ENCODE peak calls at places on chromosomes 13 and 19, in five cellular contexts. B, Z, R, Q and O are unnamed samples.

GRCh38 chr13:86906458-86906857 is 764.7 kb upstream of the SLITRK5 start:
- DNase-seq in B (no peak), Z (no peak), R (peak), Q (no peak), O (no peak)

GRCh38 chr19:16013851-16014840 is 62.1 kb upstream of the TPM4 start:
- DNase-seq in B (no peak), Z (no peak), R (no peak), Q (no peak), O (no peak)

GRCh38 chr19:42052241-42052863 is 17.7 kb downstream of the GRIK5 start:
- DNase-seq in B (no peak), Z (peak), R (no peak), Q (no peak), O (no peak)

GRCh38 chr19:7789447-7789846 is 26.4 kb downstream of the CLEC4M start:
- DNase-seq in B (no peak), Z (peak), R (no peak), Q (peak), O (no peak)

GRCh38 chr19:7421941-7422744 is 66.7 kb downstream of the PEX11G start:
- DNase-seq in B (no peak), Z (no peak), R (no peak), Q (peak), O (no peak)

GRCh38 chr13:103097366-103097928 is 31.2 kb upstream of the SLC10A2 start:
- DNase-seq in B (no peak), Z (no peak), R (no peak), Q (no peak), O (no peak)

GRCh38 chr13:32905063-32905863 is 111.0 kb upstream of the KL start:
- DNase-seq in B (no peak), Z (no peak), R (peak), Q (no peak), O (peak)

GRCh38 chr19:11693505-11694499 is 44.9 kb downstream of the ZNF823 start:
- DNase-seq in B (no peak), Z (peak), R (peak), Q (peak), O (no peak)

GRCh38 chr13:111384441-111385181 is 64.2 kb downstream of the TEX29 start:
- DNase-seq in B (no peak), Z (no peak), R (no peak), Q (no peak), O (no peak)

GRCh38 chr13:112820318-112820717 is 130.5 kb downstream of the ATP11A start:
- DNase-seq in B (no peak), Z (no peak), R (no peak), Q (no peak), O (no peak)

GRCh38 chr19:18433039-18433691 is 4.8 kb downstream of the ISYNA1 start:
- DNase-seq in B (no peak), Z (peak), R (no peak), Q (peak), O (no peak)

GRCh38 chr13:25752957-25753540 is 298.8 kb downstream of the SHISA2 start:
- DNase-seq in B (no peak), Z (no peak), R (peak), Q (no peak), O (no peak)

GRCh38 chr13:40490086-40490723 is 176.2 kb downstream of the FOXO1 start:
- DNase-seq in B (no peak), Z (no peak), R (no peak), Q (no peak), O (no peak)

GRCh38 chr13:45396548-45397095 is 21.6 kb downstream of the SLC25A30 start:
- DNase-seq in B (no peak), Z (no peak), R (peak), Q (no peak), O (no peak)

GRCh38 chr13:22193070-22193469 is 522.2 kb downstream of the FGF9 start:
- DNase-seq in B (no peak), Z (no peak), R (no peak), Q (no peak), O (no peak)

DNA sequence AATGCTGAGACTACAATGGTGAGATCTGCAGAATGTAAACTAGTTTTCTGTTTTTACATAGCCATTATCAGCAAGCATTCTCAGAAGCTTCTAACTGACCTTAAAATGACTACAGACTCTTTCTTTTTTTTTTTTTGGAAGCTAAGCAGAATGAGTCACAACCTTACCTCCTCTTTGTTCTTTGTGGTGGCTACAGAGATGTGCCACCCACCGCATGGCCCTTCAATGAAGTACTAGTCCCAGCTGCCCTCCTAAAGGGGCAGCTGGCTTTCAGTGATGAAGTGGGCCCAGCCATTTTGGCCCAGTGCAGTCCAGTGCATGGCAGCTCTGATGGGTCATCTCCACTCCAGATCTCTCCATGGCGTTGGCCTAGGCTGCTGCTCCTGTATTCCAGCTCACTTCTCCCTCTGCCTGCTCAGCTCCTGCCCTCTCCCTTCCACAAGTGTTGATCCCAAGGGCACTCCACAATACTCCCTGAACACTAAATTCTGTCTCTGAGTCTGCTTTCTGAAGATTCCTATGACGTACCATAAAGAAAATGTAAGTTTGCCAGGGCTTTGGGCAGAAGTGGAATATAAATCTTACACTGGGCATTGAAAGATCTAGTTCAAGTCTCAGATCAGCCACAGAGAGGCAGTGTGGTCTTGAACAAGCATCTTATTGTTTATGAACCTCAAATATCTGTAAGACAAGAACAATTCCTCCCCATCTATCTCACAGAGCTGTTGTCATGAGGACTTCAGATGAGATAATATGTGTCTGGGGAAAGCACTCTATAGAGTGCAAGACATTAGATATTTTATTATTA is 85.6 kb downstream of the RXFP2 start:
- DNase-seq in B (no peak), Z (no peak), R (peak), Q (no peak), O (peak)
- TF ChIP-seq RCOR1 in B (no peak), Z (no peak), R (no peak), Q (no peak), O (no peak)

DNA sequence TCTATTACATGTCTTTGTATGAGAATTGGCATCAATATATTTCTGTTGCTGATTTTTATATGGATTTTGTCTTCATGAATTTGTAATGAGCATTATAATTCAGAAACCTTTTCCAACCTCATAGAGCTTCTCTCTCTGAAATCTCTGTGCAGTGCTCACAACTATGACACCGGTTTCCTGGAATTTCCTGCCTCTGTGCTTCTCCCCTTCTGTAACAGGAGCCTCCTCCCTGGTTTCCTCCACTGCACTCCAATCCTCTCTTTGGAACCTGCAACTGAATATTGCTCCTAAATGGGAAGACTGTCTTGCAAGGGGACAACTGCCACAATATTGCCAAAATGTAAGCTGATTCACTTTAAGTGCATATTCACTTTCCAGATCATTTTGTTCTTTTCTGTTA is 1147.9 kb downstream of the UQCRFS1 start:
- DNase-seq in B (no peak), Z (no peak), R (no peak), Q (no peak), O (no peak)
- TF ChIP-seq RCOR1 in B (no peak), Z (no peak), R (no peak), Q (no peak), O (no peak)

DNA sequence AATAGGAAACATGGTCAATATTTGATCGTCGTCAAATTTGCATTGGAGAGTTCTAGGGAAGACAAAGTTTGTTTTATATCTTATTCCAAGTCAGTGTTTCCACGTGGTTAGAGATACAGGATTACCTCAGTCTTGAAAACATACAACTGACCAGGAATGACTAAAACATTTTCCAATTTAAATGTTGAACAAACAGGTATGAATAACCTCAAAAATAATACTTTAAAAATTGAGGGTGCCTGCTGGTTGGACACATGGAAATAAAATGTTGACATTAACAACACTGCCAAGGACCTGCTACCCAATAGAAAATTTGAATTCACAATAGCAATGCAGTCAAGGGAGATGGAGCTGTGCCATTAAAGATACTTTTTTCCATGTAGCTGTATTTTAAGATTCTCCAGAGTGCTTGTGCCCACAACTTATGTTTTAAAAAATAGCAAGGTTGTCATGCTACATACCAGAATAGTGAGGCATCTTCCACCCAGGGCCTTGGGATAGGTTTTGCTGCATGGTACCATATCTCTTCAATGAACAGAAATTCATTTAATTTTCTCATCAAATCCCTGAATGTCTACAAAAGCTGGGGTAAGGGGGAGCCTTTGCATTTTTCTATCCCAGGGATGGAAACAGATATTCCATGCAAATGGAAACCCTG is 260.8 kb downstream of the EFNB2 start:
- DNase-seq in B (no peak), Z (no peak), R (no peak), Q (no peak), O (no peak)
- TF ChIP-seq RCOR1 in B (no peak), Z (no peak), R (no peak), Q (no peak), O (no peak)

DNA sequence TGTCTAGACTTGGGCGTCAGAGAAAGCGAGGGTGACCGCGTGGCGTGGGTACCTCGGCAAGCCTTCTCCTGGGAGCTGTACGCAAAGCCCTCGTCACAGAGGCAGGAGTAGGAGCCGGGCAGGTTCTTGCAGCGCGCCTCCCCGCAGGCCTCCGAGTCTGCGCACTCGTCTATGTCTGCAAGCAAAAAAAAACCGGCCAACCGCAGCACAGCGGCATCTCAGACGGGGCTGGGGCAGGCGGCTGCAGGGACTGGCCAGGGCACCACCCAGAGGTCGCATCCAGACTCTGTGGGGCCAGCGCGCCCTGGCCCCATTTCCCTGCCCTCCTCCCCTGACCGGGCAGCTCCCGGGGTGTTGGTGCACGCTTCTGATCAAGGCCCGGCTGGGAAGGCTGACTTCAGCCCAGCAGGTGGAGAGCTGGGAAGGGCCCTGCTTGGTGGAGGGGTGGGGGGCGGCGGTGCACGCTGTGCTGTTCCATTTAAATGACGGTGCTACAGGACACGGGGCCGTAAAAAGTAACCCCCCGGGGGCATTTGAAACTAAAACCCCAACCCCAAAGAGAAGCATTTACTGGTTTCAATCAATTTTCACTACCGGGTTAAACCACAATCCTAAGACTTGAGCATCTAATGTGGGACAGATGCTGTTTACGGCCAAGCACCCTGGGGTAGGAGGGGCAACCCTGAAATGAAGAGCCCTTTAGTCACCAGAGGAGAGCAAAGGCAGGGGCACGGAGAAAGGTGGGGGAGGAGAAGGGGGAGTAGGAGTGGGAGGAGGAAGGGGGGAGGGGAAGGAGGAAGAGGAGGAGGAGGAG is 28.2 kb downstream of the GAS6 start:
- DNase-seq in B (peak), Z (peak), R (peak), Q (no peak), O (no peak)
- TF ChIP-seq RCOR1 in B (no peak), Z (no peak), R (no peak), Q (no peak), O (no peak)

DNA sequence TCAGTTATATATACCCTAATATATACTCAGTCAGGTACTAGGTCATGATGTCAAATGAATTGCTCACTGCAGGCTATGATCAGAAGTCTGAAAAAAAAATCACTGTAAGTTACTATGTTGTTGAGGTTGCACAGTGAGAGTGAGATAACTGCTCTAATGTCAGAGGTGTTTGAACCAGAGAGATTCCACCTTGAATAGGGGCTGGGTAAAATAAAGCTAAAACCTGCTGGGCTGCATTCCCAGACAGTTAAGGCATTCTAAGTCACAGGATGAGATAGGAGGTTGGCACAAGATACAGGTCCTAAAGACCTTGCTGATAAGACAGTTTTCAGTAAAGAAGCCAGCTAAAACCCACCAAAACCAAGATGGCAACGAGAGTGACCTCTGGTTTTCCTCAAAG is 10.2 kb downstream of the EPSTI1 start:
- DNase-seq in B (no peak), Z (no peak), R (no peak), Q (no peak), O (no peak)
- TF ChIP-seq RCOR1 in B (no peak), Z (no peak), R (no peak), Q (no peak), O (no peak)

GRCh38 chr13:97588993-97589392 is 155.0 kb downstream of the RAP2A start:
- DNase-seq in B (no peak), Z (no peak), R (no peak), Q (no peak), O (no peak)

GRCh38 chr13:97582170-97582569 is 148.2 kb downstream of the RAP2A start:
- DNase-seq in B (no peak), Z (no peak), R (no peak), Q (no peak), O (no peak)

GRCh38 chr13:97583884-97584497 is 150.0 kb downstream of the RAP2A start:
- DNase-seq in B (no peak), Z (no peak), R (no peak), Q (no peak), O (no peak)

GRCh38 chr13:97586941-97587340 is 153.0 kb downstream of the RAP2A start:
- DNase-seq in B (no peak), Z (no peak), R (no peak), Q (no peak), O (no peak)
- TF ChIP-seq RCOR1 in B (no peak), Z (no peak), R (no peak), Q (no peak), O (no peak)

GRCh38 chr19:6018786-6019185 is 40.8 kb upstream of the RANBP3 start:
- DNase-seq in B (no peak), Z (peak), R (no peak), Q (peak), O (no peak)

GRCh38 chr19:6014551-6015135 is 36.7 kb upstream of the RANBP3 start:
- DNase-seq in B (no peak), Z (peak), R (no peak), Q (no peak), O (no peak)

GRCh38 chr19:6020166-6020967 is 42.4 kb upstream of the RANBP3 start:
- DNase-seq in B (no peak), Z (peak), R (no peak), Q (no peak), O (no peak)

GRCh38 chr19:6015841-6016545 is 38.1 kb upstream of the RANBP3 start:
- DNase-seq in B (no peak), Z (peak), R (no peak), Q (no peak), O (no peak)

DNA sequence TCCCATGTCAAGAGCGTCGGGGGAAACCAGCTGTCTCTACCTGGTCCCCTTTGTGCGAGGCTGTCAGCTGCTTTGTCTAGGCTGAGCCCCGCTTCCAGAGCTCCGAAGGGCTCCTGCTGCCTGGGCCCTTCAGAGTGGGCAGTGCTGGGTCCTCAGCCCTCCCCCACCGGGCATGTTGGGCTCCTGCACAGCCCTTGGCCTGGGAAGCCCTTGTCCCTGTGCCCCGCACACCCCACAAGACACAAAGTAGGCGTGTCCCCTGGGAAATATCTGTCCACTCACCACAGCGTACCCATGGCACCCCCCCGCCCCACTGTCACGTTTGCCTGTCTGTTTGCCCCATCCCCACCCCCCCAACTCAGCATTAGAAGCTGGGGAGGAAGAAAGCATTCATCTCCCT is 39.6 kb upstream of the RANBP3 start:
- DNase-seq in B (no peak), Z (peak), R (no peak), Q (no peak), O (no peak)
- TF ChIP-seq RCOR1 in B (no peak), Z (no peak), R (no peak), Q (no peak), O (no peak)

DNA sequence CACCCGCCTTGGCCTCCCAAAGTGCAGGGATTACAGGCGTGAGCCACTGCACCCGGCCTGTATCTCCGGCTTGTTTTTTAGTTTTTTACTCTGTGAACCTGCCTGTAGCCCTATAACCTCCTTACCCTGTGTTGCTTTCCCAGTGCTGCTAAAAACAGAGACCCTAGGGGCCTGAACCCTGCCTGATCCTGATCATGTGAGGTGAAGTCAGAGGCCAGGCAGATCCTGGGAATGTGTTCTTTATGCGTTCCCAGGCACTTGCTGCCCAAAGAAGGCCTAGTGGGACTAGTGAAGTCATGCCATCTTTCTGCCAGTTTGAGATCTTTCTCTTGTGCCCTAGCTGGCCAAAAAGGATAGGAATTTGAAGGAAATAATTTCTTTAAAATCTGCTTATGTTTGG is 4.6 kb downstream of the UBA2 start:
- DNase-seq in B (peak), Z (no peak), R (no peak), Q (no peak), O (no peak)
- TF ChIP-seq RCOR1 in B (no peak), Z (no peak), R (no peak), Q (no peak), O (no peak)

DNA sequence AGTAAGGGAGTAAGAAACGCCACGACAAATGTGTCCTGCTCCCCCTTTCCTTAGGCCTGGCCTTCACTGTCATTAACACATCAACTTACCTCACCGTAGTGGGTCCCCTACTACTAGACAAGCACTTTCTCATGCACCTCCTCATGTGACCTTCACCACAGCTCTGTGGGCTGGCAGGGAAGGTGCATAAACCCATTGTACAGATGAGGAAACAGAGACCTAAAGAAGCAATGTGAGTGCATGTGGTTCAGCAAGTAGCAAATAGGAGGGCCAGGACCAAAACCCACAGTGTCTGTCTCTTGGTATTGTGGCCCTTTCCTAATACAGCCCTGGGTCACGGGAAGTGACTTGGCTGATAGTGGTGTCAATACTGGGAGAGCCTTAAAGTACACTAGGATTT is 5.3 kb downstream of the CCDC70 start:
- DNase-seq in B (no peak), Z (no peak), R (no peak), Q (no peak), O (no peak)
- TF ChIP-seq RCOR1 in B (no peak), Z (no peak), R (no peak), Q (no peak), O (no peak)